ENCODE peak calls at places on chromosomes 4 and X, in eight cellular contexts. R, N, G, I, T, L, A and Y are unnamed samples.
A peak's percentile ranks its signal among the peaks of the same experiment; 100 is the strongest.

GRCh38 chr4:72489267-72489666 is 79.8 kb downstream of the ADAMTS3 start:
- DNase-seq in T (no peak), R (no peak), N (no peak), L (peak; percentile 0), G (no peak), A (no peak), I (no peak), Y (no peak)

GRCh38 chr4:127622923-127623754 is 9.6 kb upstream of the INTU start:
- DNase-seq in R (peak; percentile 62), L (peak; percentile 71), N (peak; percentile 45), T (no peak), I (no peak), G (no peak), A (peak; percentile 5), Y (no peak)

GRCh38 chr4:158253350-158253980 is 43.2 kb downstream of the TMEM144 start:
- DNase-seq in N (peak; percentile 39), T (peak; percentile 66), I (peak; percentile 27), G (peak; percentile 35), L (peak; percentile 39), R (no peak), A (peak; percentile 53), Y (no peak)

GRCh38 chrX:68433155-68433980 is at the start of gene OPHN1:
- DNase-seq in N (peak; percentile 73), A (peak; percentile 29), R (peak; percentile 86), L (peak; percentile 80), G (peak; percentile 82), I (peak; percentile 55), T (peak; percentile 84), Y (peak; percentile 64)

GRCh38 chr4:114005569-114006442 is 26.4 kb upstream of the ARSJ start:
- DNase-seq in T (no peak), I (no peak), A (no peak), N (no peak), L (no peak), R (no peak), G (no peak), Y (no peak)

GRCh38 chrX:97158270-97158669 is 274.6 kb downstream of the RPA4 start:
- DNase-seq in R (no peak), A (no peak), G (no peak), L (peak; percentile 14), I (no peak), T (no peak), N (no peak), Y (no peak)

GRCh38 chr4:60128916-60129315 is 1071.2 kb upstream of the ADGRL3 start:
- DNase-seq in A (no peak), I (no peak), N (no peak), R (no peak), G (no peak), T (no peak), L (no peak), Y (no peak)

GRCh38 chr4:169975837-169976796 is 50.1 kb downstream of the MFAP3L start:
- DNase-seq in I (no peak), L (peak; percentile 12), G (no peak), A (peak; percentile 53), T (peak; percentile 56), N (no peak), R (no peak), Y (no peak)

GRCh38 chr4:41154814-41155177 is 59.5 kb downstream of the APBB2 start:
- DNase-seq in I (no peak), N (no peak), G (no peak), L (peak; percentile 22), T (no peak), R (no peak), A (no peak), Y (no peak)

GRCh38 chrX:53000447-53001208 is 42.3 kb upstream of the FAM156A start:
- DNase-seq in L (no peak), R (no peak), T (no peak), I (no peak), A (no peak), N (no peak), G (no peak), Y (no peak)

GRCh38 chr4:74205559-74205958 is 47.6 kb downstream of the MTHFD2L start:
- DNase-seq in L (no peak), T (no peak), R (no peak), A (no peak), G (no peak), I (no peak), N (no peak), Y (no peak)

GRCh38 chrX:40579880-40580536 is 762 bp upstream of the ATP6AP2 start:
- DNase-seq in I (no peak), A (no peak), G (no peak), R (no peak), T (peak; percentile 56), L (no peak), N (no peak), Y (no peak)

GRCh38 chrX:40579139-40579538 is 1.6 kb upstream of the ATP6AP2 start:
- DNase-seq in I (no peak), R (no peak), G (no peak), L (no peak), N (no peak), A (no peak), T (no peak), Y (no peak)

GRCh38 chrX:40578039-40578438 is 2.7 kb upstream of the ATP6AP2 start:
- DNase-seq in A (peak; percentile 40), L (no peak), I (no peak), G (no peak), N (no peak), R (no peak), T (no peak), Y (no peak)

GRCh38 chrX:40581333-40581910 is 652 bp downstream of the ATP6AP2 start:
- DNase-seq in T (peak; percentile 46), A (no peak), N (no peak), G (no peak), L (no peak), R (no peak), I (no peak), Y (no peak)

DNA sequence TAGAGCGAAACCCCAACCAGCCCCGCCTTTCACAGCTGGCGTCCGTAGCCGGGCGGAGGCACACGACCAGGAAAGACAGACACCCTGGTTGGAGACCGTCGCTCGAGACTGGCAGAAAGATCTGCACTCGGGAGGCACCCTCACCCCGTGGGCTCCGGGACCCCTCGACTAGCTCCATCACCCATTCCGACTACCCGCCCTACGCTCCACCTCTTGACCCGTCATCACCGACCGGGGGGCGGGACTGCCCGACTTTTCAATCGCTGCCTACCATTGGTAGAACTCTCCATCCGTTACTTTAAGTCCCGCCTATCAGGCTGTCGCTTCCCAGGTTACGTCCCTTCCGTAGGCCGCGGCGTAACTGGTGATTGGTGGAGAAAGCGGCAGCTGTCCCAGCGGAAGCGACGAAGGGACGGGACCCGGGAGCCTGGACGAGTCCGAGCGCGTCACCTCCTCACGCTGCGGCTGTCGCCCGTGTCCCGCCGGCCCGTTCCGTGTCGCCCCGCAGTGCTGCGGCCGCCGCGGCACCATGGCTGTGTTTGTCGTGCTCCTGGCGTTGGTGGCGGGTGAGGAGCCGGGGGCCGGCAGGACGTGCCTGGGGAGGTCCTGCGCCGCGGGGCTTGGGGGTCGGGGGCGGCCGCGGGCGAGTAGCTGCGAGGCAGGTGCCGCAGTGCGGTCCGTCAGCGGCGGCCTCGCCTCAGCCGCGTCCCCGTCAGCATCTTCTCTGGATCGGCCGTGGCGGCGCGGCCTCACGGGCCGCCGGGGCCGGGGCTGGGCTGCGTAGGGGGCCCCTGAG is at the start of gene ATP6AP2:
- DNase-seq in I (peak; percentile 86), R (peak; percentile 94), A (peak; percentile 89), L (peak; percentile 95), T (peak; percentile 96), N (peak; percentile 87), G (peak; percentile 91), Y (peak; percentile 85)
- TF ChIP-seq POLR2A in I (no peak), R (peak; percentile 80), A (peak; percentile 73), L (peak; percentile 52), T (peak; percentile 82), N (peak; percentile 27), G (peak; percentile 52), Y (peak; percentile 78)

DNA sequence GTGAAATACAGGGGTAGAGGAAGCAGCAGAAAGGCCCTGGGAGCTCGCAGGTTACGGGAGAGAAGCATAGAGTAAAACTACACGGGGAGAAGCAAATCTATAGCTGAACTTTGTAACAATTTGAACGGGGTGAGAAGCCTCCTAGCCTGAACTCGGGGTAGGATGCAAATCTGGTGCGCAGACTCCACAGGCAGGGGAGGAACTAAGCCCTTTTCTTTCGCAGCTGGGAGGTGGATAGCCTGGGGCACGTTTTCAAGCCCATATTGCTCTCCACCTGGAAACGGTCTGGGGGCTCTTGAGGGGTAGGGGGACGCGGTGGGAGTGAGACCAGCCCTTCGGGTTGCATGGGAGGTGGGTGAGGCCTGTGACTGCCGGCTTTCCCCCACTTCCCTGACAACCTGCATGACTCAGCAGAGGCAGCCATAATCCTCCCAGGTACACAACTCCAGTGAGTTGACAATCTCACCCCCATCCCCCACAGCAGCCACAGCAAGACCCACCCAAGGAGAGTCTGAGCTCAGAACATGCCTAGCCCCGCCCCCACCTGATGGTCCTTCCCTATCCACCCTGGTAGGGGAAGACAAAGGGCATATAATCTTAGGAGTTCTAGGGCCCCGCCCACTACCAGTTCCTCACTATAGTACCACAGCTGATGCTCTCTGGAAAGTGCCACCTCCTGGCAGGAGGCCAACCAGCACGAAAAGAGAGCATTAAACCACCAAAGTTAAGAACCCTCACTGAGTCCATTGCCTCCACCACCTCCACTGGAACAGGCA is 29.9 kb downstream of the SOWAHB start:
- DNase-seq in I (no peak), A (no peak), G (peak; percentile 51), R (no peak), T (peak; percentile 86), N (no peak), L (peak; percentile 12), Y (no peak)
- TF ChIP-seq CTCF in I (no peak), A (no peak), G (no peak), R (no peak), T (no peak), N (no peak), L (no peak), Y (no peak)

GRCh38 chr4:79325436-79325835 is 425 bp downstream of the NAA11 start:
- DNase-seq in A (no peak), N (no peak), I (no peak), L (no peak), G (no peak), R (no peak), T (no peak), Y (no peak)

GRCh38 chr4:79331126-79331876 is 5.4 kb upstream of the NAA11 start:
- DNase-seq in T (no peak), L (peak; percentile 2), I (no peak), A (no peak), G (no peak), N (no peak), R (no peak), Y (no peak)

GRCh38 chr4:79319975-79320374 is 5.9 kb downstream of the NAA11 start:
- DNase-seq in L (no peak), N (no peak), T (no peak), R (no peak), I (no peak), A (no peak), G (no peak), Y (no peak)

GRCh38 chr4:79325864-79326328 is at the start of gene NAA11:
- DNase-seq in G (no peak), N (no peak), L (no peak), A (no peak), R (no peak), I (no peak), T (no peak), Y (no peak)
- TF ChIP-seq POLR2A in G (no peak), N (no peak), L (no peak), A (no peak), R (no peak), I (no peak), T (no peak), Y (no peak)

GRCh38 chr4:180437601-180438000 is 1805.6 kb upstream of the TENM3 start:
- DNase-seq in L (no peak), A (no peak), I (no peak), R (no peak), T (no peak), N (no peak), G (no peak), Y (no peak)

GRCh38 chr4:180434131-180434895 is 1808.9 kb upstream of the TENM3 start:
- DNase-seq in G (no peak), N (no peak), L (no peak), R (no peak), A (no peak), I (no peak), T (no peak), Y (no peak)

GRCh38 chr4:180436366-180436765 is 1806.8 kb upstream of the TENM3 start:
- DNase-seq in R (no peak), A (no peak), G (no peak), L (no peak), I (no peak), T (no peak), N (no peak), Y (no peak)
- TF ChIP-seq CTCF in R (no peak), A (no peak), G (no peak), L (no peak), I (no peak), T (no peak), N (no peak), Y (no peak)